ENCODE peak calls at places on chromosome 2, in six cellular contexts. W is K562, D is HepG2, H is GM12878, A is GM12891, Y is H1. Q is an unnamed sample.
A peak's percentile ranks its signal among the peaks of the same experiment; 100 is the strongest.

GRCh38 chr2:170713280-170714155 is 1.6 kb upstream of the SP5 start:
- DNase-seq in W (no peak), D (peak; percentile 26), H (no peak), A (peak; percentile 26), Y (no peak), Q (no peak)

GRCh38 chr2:124261456-124261855 is 236.4 kb downstream of the CNTNAP5 start:
- DNase-seq in W (no peak), D (no peak), H (no peak), A (no peak), Y (no peak), Q (no peak)

GRCh38 chr2:100755441-100755840 is 64.5 kb upstream of the NPAS2 start:
- DNase-seq in W (no peak), D (no peak), H (no peak), A (no peak), Y (no peak), Q (no peak)

GRCh38 chr2:10091182-10091932 is 11.1 kb upstream of the CYS1 start:
- DNase-seq in W (no peak), D (no peak), H (no peak), A (no peak), Y (no peak), Q (no peak)

GRCh38 chr2:219207254-219207883 is 787 bp downstream of the ZFAND2B start:
- DNase-seq in W (no peak), D (no peak), H (no peak), A (no peak), Y (no peak), Q (no peak)

GRCh38 chr2:145095641-145096435 is 575.9 kb upstream of the ZEB2 start:
- DNase-seq in W (no peak), D (no peak), H (no peak), A (no peak), Y (no peak), Q (no peak)

GRCh38 chr2:158575051-158575635 is 118.4 kb downstream of the PKP4 start:
- DNase-seq in W (no peak), D (no peak), H (no peak), A (no peak), Y (no peak), Q (no peak)

GRCh38 chr2:53593891-53594585 is 173.6 kb upstream of the CHAC2 start:
- DNase-seq in W (no peak), D (no peak), H (no peak), A (no peak), Y (no peak), Q (no peak)

GRCh38 chr2:33411765-33412164 is 64.7 kb upstream of the RASGRP3 start:
- DNase-seq in W (no peak), D (peak; percentile 15), H (no peak), A (no peak), Y (no peak), Q (no peak)

GRCh38 chr2:235706496-235706895 is 212.7 kb downstream of the AGAP1 start:
- DNase-seq in W (no peak), D (no peak), H (no peak), A (no peak), Y (no peak), Q (no peak)

GRCh38 chr2:105081006-105081701 is 43.3 kb downstream of the MRPS9 start:
- DNase-seq in W (no peak), D (no peak), H (no peak), A (no peak), Y (peak; percentile 9), Q (no peak)

GRCh38 chr2:101410716-101411115 is 23.4 kb upstream of the CREG2 start:
- DNase-seq in W (no peak), D (no peak), H (no peak), A (no peak), Y (no peak), Q (no peak)

GRCh38 chr2:65549262-65550036 is 117.0 kb upstream of the SPRED2 start:
- DNase-seq in W (no peak), D (no peak), H (no peak), A (no peak), Y (no peak), Q (no peak)

GRCh38 chr2:122001441-122001874 is 246.0 kb downstream of the TSN start:
- DNase-seq in W (no peak), D (no peak), H (no peak), A (no peak), Y (no peak), Q (no peak)

GRCh38 chr2:64586883-64587481 is 62.9 kb downstream of the AFTPH start:
- DNase-seq in W (peak; percentile 23), D (peak; percentile 35), H (no peak), A (no peak), Y (no peak), Q (no peak)

GRCh38 chr2:46333912-46334311 is 36.7 kb downstream of the EPAS1 start:
- DNase-seq in W (no peak), D (no peak), H (no peak), A (no peak), Y (no peak), Q (no peak)

GRCh38 chr2:72182547-72183460 is 35.1 kb upstream of the CYP26B1 start:
- DNase-seq in W (no peak), D (no peak), H (no peak), A (no peak), Y (no peak), Q (no peak)

GRCh38 chr2:127071901-127072328 is 35.0 kb downstream of the BIN1 start:
- DNase-seq in W (no peak), D (peak; percentile 29), H (no peak), A (no peak), Y (no peak), Q (no peak)

GRCh38 chr2:190443778-190444481 is 35.8 kb downstream of the MFSD6 start:
- DNase-seq in W (no peak), D (no peak), H (no peak), A (no peak), Y (no peak), Q (no peak)

GRCh38 chr2:1876352-1876751 is 132.0 kb upstream of the PXDN start:
- DNase-seq in W (no peak), D (no peak), H (no peak), A (no peak), Y (no peak), Q (no peak)

GRCh38 chr2:238467772-238468171 is 41.0 kb downstream of the ASB1 start:
- DNase-seq in W (no peak), D (no peak), H (no peak), A (no peak), Y (no peak), Q (no peak)

GRCh38 chr2:143690204-143690603 is 561.0 kb downstream of the ARHGAP15 start:
- DNase-seq in W (no peak), D (no peak), H (no peak), A (no peak), Y (no peak), Q (no peak)

GRCh38 chr2:230665263-230665691 is 47.4 kb upstream of the CAB39 start:
- DNase-seq in W (no peak), D (no peak), H (peak; percentile 73), A (no peak), Y (no peak), Q (no peak)

GRCh38 chr2:136658201-136658600 is 107.1 kb upstream of the THSD7B start:
- DNase-seq in W (no peak), D (no peak), H (no peak), A (no peak), Y (no peak), Q (no peak)

GRCh38 chr2:17191223-17191622 is 327.0 kb downstream of the RAD51AP2 start:
- DNase-seq in W (no peak), D (no peak), H (no peak), A (no peak), Y (no peak), Q (no peak)

GRCh38 chr2:204665244-204665643 is 120.0 kb downstream of the PARD3B start:
- DNase-seq in W (no peak), D (peak; percentile 10), H (no peak), A (no peak), Y (no peak), Q (no peak)

GRCh38 chr2:74919827-74920226 is 38.6 kb upstream of the POLE4 start:
- DNase-seq in W (peak; percentile 81), D (peak; percentile 31), H (no peak), A (peak; percentile 67), Y (peak; percentile 57), Q (peak; percentile 62)

GRCh38 chr2:10620481-10620880 is 69.3 kb downstream of the NOL10 start:
- DNase-seq in W (no peak), D (no peak), H (no peak), A (no peak), Y (no peak), Q (no peak)

GRCh38 chr2:96739633-96740428 is at the start of gene LMAN2L:
- DNase-seq in W (peak; percentile 98), D (peak; percentile 98), H (peak; percentile 86), A (peak; percentile 84), Y (peak; percentile 85), Q (peak; percentile 81)
- TF ChIP-seq POLR2A in W (peak; percentile 84), D (peak; percentile 91), H (peak; percentile 85), A (peak; percentile 63), Y (no peak), Q (peak; percentile 76)

GRCh38 chr2:39657538-39657937 is 8.2 kb upstream of the TMEM178A start:
- DNase-seq in W (no peak), D (no peak), H (no peak), A (no peak), Y (no peak), Q (no peak)
- TF ChIP-seq TAF1 in W (no peak), D (no peak), H (no peak), A (no peak), Y (no peak), Q (no peak)

GRCh38 chr2:70182689-70183088 is 8.1 kb downstream of the C2orf42 start:
- DNase-seq in W (no peak), D (no peak), H (no peak), A (no peak), Y (no peak), Q (no peak)
- TF ChIP-seq POLR2AphosphoS5 in W (no peak), D (no peak), H (no peak), A (no peak), Y (no peak), Q (no peak)

GRCh38 chr2:106900130-106900529 is 14.2 kb upstream of the ST6GAL2 start:
- DNase-seq in W (no peak), D (no peak), H (no peak), A (no peak), Y (no peak), Q (no peak)
- TF ChIP-seq POLR2A in W (no peak), D (no peak), H (no peak), A (no peak), Y (no peak), Q (no peak)

GRCh38 chr2:96267159-96267971 is 1.3 kb downstream of the CIAO1 start:
- DNase-seq in W (peak; percentile 46), D (peak; percentile 73), H (no peak), A (peak; percentile 39), Y (no peak), Q (no peak)
- TF ChIP-seq TAF1 in W (no peak), D (no peak), H (no peak), A (no peak), Y (no peak), Q (no peak)

GRCh38 chr2:12721571-12722444 is 5.1 kb downstream of the TRIB2 start:
- DNase-seq in W (no peak), D (no peak), H (no peak), A (no peak), Y (no peak), Q (no peak)
- TF ChIP-seq POLR2AphosphoS5 in W (no peak), D (no peak), H (no peak), A (no peak), Y (no peak), Q (no peak)

DNA sequence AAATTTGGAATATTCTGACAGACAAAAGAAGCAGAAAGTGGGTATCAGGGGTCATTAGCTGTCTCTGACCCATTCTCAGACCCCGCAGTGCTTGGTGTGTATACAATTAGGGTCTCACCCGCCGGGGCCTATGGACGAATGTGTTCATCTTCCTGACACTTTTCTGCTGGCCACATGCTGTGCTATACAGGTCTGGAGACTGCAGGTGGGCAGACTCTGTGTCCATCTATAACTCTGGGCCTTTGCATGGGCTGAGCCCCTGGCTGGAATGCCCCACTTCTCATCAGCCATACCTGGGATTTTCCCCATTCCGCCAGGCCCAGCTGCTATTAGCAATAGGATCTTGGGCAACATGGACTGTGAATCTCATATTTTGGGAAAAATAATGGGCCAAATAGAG is 212.9 kb downstream of the SH3RF3 start:
- DNase-seq in W (no peak), D (no peak), H (no peak), A (no peak), Y (no peak), Q (no peak)
- TF ChIP-seq POLR2A in W (no peak), D (no peak), H (no peak), A (no peak), Y (no peak), Q (no peak)